ENCODE peak calls at places on chromosome 5, in five cellular contexts. Z, R, J, F and B are unnamed samples.

GRCh38 chr5:138503487-138504270 is 38.4 kb downstream of the EGR1 start:
- DNase-seq in J (peak), R (peak), Z (peak), F (peak), B (peak)

GRCh38 chr5:64163135-64163534 is 2.5 kb upstream of the RNF180 start:
- DNase-seq in J (no peak), F (no peak), Z (no peak), R (no peak), B (no peak)

GRCh38 chr5:59842999-59843398 is 50.5 kb downstream of the PDE4D start:
- DNase-seq in R (no peak), F (no peak), Z (no peak), J (no peak), B (no peak)

GRCh38 chr5:132635873-132636272 is 22.1 kb upstream of the IL13 start:
- DNase-seq in R (no peak), Z (no peak), F (no peak), J (no peak), B (no peak)

GRCh38 chr5:34791761-34792244 is 47.2 kb upstream of the TTC23L start:
- DNase-seq in R (no peak), Z (no peak), F (no peak), J (no peak), B (peak)

GRCh38 chr5:79853003-79853402 is 138.1 kb downstream of the MTX3 start:
- DNase-seq in J (no peak), R (no peak), Z (no peak), F (no peak), B (no peak)

GRCh38 chr5:8457187-8458037 is 588.5 kb downstream of the MTRR start:
- DNase-seq in R (peak), J (peak), Z (no peak), F (peak), B (peak)

GRCh38 chr5:53481887-53482716 is 1.7 kb downstream of the FST start:
- DNase-seq in F (peak), R (peak), J (peak), Z (no peak), B (peak)

GRCh38 chr5:96936431-96937221 is 746 bp downstream of the LNPEP start:
- DNase-seq in F (no peak), R (no peak), J (peak), Z (peak), B (peak)